ENCODE peak calls at places on chromosomes 13 and 19, in six cellular contexts. One of them, this sample, is unnamed.

GRCh38 chr19:40257096-40257517 is 28.0 kb downstream of the AKT2 start:
- DNase-seq in stimulated activated CD4-positive, alpha-beta T cell treated with anti-CD3 and anti-CD28 coated beads, Interleukin-4, amount 100 ng/mL, for 1 hour: no peak
- DNase-seq in Daoy: no peak
- DNase-seq in ACHN: no peak
- DNase-seq in upper lobe of right lung: no peak
- DNase-seq in stimulated activated naive CD8-positive, alpha-beta T cell treated with anti-CD3 and anti-CD28 coated beads, Interleukin-15, Interleukin-2, amounts not matched to agents 100 U/mL and 50 U/mL, for 24 hours: no peak
- DNase-seq in this sample: no peak

GRCh38 chr13:93752506-93752905 is 525.9 kb downstream of the GPC6 start:
- DNase-seq in stimulated activated CD4-positive, alpha-beta T cell treated with anti-CD3 and anti-CD28 coated beads, Interleukin-4, amount 100 ng/mL, for 1 hour: no peak
- DNase-seq in Daoy: no peak
- DNase-seq in ACHN: no peak
- DNase-seq in upper lobe of right lung: no peak
- DNase-seq in stimulated activated naive CD8-positive, alpha-beta T cell treated with anti-CD3 and anti-CD28 coated beads, Interleukin-15, Interleukin-2, amounts not matched to agents 100 U/mL and 50 U/mL, for 24 hours: no peak
- DNase-seq in this sample: no peak

GRCh38 chr19:45528149-45528743 is 21.0 kb downstream of the VASP start:
- DNase-seq in stimulated activated CD4-positive, alpha-beta T cell treated with anti-CD3 and anti-CD28 coated beads, Interleukin-4, amount 100 ng/mL, for 1 hour: no peak
- DNase-seq in Daoy: peak
- DNase-seq in ACHN: peak
- DNase-seq in upper lobe of right lung: no peak
- DNase-seq in stimulated activated naive CD8-positive, alpha-beta T cell treated with anti-CD3 and anti-CD28 coated beads, Interleukin-15, Interleukin-2, amounts not matched to agents 100 U/mL and 50 U/mL, for 24 hours: no peak
- DNase-seq in this sample: peak

GRCh38 chr19:48398329-48399235 is 5.1 kb downstream of the GRIN2D start:
- DNase-seq in stimulated activated CD4-positive, alpha-beta T cell treated with anti-CD3 and anti-CD28 coated beads, Interleukin-4, amount 100 ng/mL, for 1 hour: peak
- DNase-seq in Daoy: peak
- DNase-seq in ACHN: peak
- DNase-seq in upper lobe of right lung: peak
- DNase-seq in stimulated activated naive CD8-positive, alpha-beta T cell treated with anti-CD3 and anti-CD28 coated beads, Interleukin-15, Interleukin-2, amounts not matched to agents 100 U/mL and 50 U/mL, for 24 hours: peak
- DNase-seq in this sample: peak

GRCh38 chr19:799076-799881 is 2.0 kb downstream of the PTBP1 start:
- DNase-seq in stimulated activated CD4-positive, alpha-beta T cell treated with anti-CD3 and anti-CD28 coated beads, Interleukin-4, amount 100 ng/mL, for 1 hour: no peak
- DNase-seq in Daoy: no peak
- DNase-seq in ACHN: peak
- DNase-seq in upper lobe of right lung: no peak
- DNase-seq in stimulated activated naive CD8-positive, alpha-beta T cell treated with anti-CD3 and anti-CD28 coated beads, Interleukin-15, Interleukin-2, amounts not matched to agents 100 U/mL and 50 U/mL, for 24 hours: no peak
- DNase-seq in this sample: peak

GRCh38 chr19:33778089-33778791 is 18.4 kb upstream of the KCTD15 start:
- DNase-seq in stimulated activated CD4-positive, alpha-beta T cell treated with anti-CD3 and anti-CD28 coated beads, Interleukin-4, amount 100 ng/mL, for 1 hour: peak
- DNase-seq in Daoy: peak
- DNase-seq in ACHN: peak
- DNase-seq in upper lobe of right lung: peak
- DNase-seq in stimulated activated naive CD8-positive, alpha-beta T cell treated with anti-CD3 and anti-CD28 coated beads, Interleukin-15, Interleukin-2, amounts not matched to agents 100 U/mL and 50 U/mL, for 24 hours: peak
- DNase-seq in this sample: peak

GRCh38 chr19:35585844-35586243 is at the start of gene PMIS2:
- DNase-seq in stimulated activated CD4-positive, alpha-beta T cell treated with anti-CD3 and anti-CD28 coated beads, Interleukin-4, amount 100 ng/mL, for 1 hour: peak
- DNase-seq in Daoy: peak
- DNase-seq in ACHN: no peak
- DNase-seq in upper lobe of right lung: no peak
- DNase-seq in stimulated activated naive CD8-positive, alpha-beta T cell treated with anti-CD3 and anti-CD28 coated beads, Interleukin-15, Interleukin-2, amounts not matched to agents 100 U/mL and 50 U/mL, for 24 hours: peak
- DNase-seq in this sample: peak

GRCh38 chr19:51277112-51277511 is 26.2 kb downstream of the SIGLECL1 start:
- DNase-seq in stimulated activated CD4-positive, alpha-beta T cell treated with anti-CD3 and anti-CD28 coated beads, Interleukin-4, amount 100 ng/mL, for 1 hour: no peak
- DNase-seq in Daoy: no peak
- DNase-seq in ACHN: no peak
- DNase-seq in upper lobe of right lung: no peak
- DNase-seq in stimulated activated naive CD8-positive, alpha-beta T cell treated with anti-CD3 and anti-CD28 coated beads, Interleukin-15, Interleukin-2, amounts not matched to agents 100 U/mL and 50 U/mL, for 24 hours: no peak
- DNase-seq in this sample: no peak

GRCh38 chr13:29887651-29888050 is 37.2 kb upstream of the UBL3 start:
- DNase-seq in stimulated activated CD4-positive, alpha-beta T cell treated with anti-CD3 and anti-CD28 coated beads, Interleukin-4, amount 100 ng/mL, for 1 hour: no peak
- DNase-seq in Daoy: no peak
- DNase-seq in ACHN: no peak
- DNase-seq in upper lobe of right lung: no peak
- DNase-seq in stimulated activated naive CD8-positive, alpha-beta T cell treated with anti-CD3 and anti-CD28 coated beads, Interleukin-15, Interleukin-2, amounts not matched to agents 100 U/mL and 50 U/mL, for 24 hours: no peak
- DNase-seq in this sample: no peak

GRCh38 chr19:15466851-15467733 is 2.7 kb upstream of the RASAL3 start:
- DNase-seq in stimulated activated CD4-positive, alpha-beta T cell treated with anti-CD3 and anti-CD28 coated beads, Interleukin-4, amount 100 ng/mL, for 1 hour: peak
- DNase-seq in Daoy: peak
- DNase-seq in ACHN: no peak
- DNase-seq in upper lobe of right lung: no peak
- DNase-seq in stimulated activated naive CD8-positive, alpha-beta T cell treated with anti-CD3 and anti-CD28 coated beads, Interleukin-15, Interleukin-2, amounts not matched to agents 100 U/mL and 50 U/mL, for 24 hours: peak
- DNase-seq in this sample: peak

GRCh38 chr13:92717857-92718256 is 508.8 kb upstream of the GPC6 start:
- DNase-seq in stimulated activated CD4-positive, alpha-beta T cell treated with anti-CD3 and anti-CD28 coated beads, Interleukin-4, amount 100 ng/mL, for 1 hour: no peak
- DNase-seq in Daoy: no peak
- DNase-seq in ACHN: no peak
- DNase-seq in upper lobe of right lung: no peak
- DNase-seq in stimulated activated naive CD8-positive, alpha-beta T cell treated with anti-CD3 and anti-CD28 coated beads, Interleukin-15, Interleukin-2, amounts not matched to agents 100 U/mL and 50 U/mL, for 24 hours: no peak
- DNase-seq in this sample: no peak

GRCh38 chr13:48496271-48496670 is 36.6 kb downstream of the RCBTB2 start:
- DNase-seq in stimulated activated CD4-positive, alpha-beta T cell treated with anti-CD3 and anti-CD28 coated beads, Interleukin-4, amount 100 ng/mL, for 1 hour: no peak
- DNase-seq in Daoy: no peak
- DNase-seq in ACHN: no peak
- DNase-seq in upper lobe of right lung: no peak
- DNase-seq in stimulated activated naive CD8-positive, alpha-beta T cell treated with anti-CD3 and anti-CD28 coated beads, Interleukin-15, Interleukin-2, amounts not matched to agents 100 U/mL and 50 U/mL, for 24 hours: no peak
- DNase-seq in this sample: no peak

GRCh38 chr19:40348961-40349507 is 539 bp downstream of the PLD3 start:
- DNase-seq in stimulated activated CD4-positive, alpha-beta T cell treated with anti-CD3 and anti-CD28 coated beads, Interleukin-4, amount 100 ng/mL, for 1 hour: no peak
- DNase-seq in Daoy: peak
- DNase-seq in ACHN: peak
- DNase-seq in upper lobe of right lung: no peak
- DNase-seq in stimulated activated naive CD8-positive, alpha-beta T cell treated with anti-CD3 and anti-CD28 coated beads, Interleukin-15, Interleukin-2, amounts not matched to agents 100 U/mL and 50 U/mL, for 24 hours: peak
- DNase-seq in this sample: peak

This sample was measured in dermis blood vessel endothelial cell.